ENCODE peak calls at places on chromosomes 7 and 10, in five cellular contexts. U is epithelial cell of esophagus; N is LoVo; Y is GM04504; Z is activated naive CD4-positive, alpha-beta T cell treated with anti-CD3 and anti-CD28 coated beads for 36 hours. J is an unnamed sample.

GRCh38 chr7:2182461-2182860 is 50.3 kb downstream of the MAD1L1 start:
- DNase-seq in Y (no peak), Z (no peak), N (no peak), U (no peak), J (no peak)

GRCh38 chr7:116863168-116863670 is 832 bp downstream of the CAPZA2 start:
- DNase-seq in U (peak), Z (peak), N (no peak), Y (no peak), J (no peak)

GRCh38 chr10:109861051-109861450 is 62.3 kb downstream of the XPNPEP1 start:
- DNase-seq in U (peak), Z (no peak), N (no peak), Y (no peak), J (no peak)

GRCh38 chr7:158055726-158056510 is 531.7 kb downstream of the PTPRN2 start:
- DNase-seq in Y (no peak), Z (no peak), N (no peak), U (no peak), J (no peak)

GRCh38 chr10:80407836-80408197 is 534 bp upstream of the PRXL2A start:
- DNase-seq in Z (peak), Y (no peak), N (peak), U (peak), J (no peak)

GRCh38 chr10:120455606-120456005 is 1.4 kb upstream of the PLPP4 start:
- DNase-seq in Z (no peak), N (no peak), Y (no peak), U (no peak), J (no peak)

GRCh38 chr7:2617710-2617975 is 14.1 kb upstream of the TTYH3 start:
- DNase-seq in U (no peak), Z (no peak), N (no peak), Y (no peak), J (no peak)

GRCh38 chr10:7084255-7085005 is 326.4 kb downstream of the SFMBT2 start:
- DNase-seq in U (no peak), Z (no peak), Y (no peak), N (no peak), J (no peak)

GRCh38 chr7:138247568-138248328 is 171.5 kb downstream of the AKR1D1 start:
- DNase-seq in Z (no peak), N (no peak), U (no peak), Y (no peak), J (no peak)

GRCh38 chr7:91034459-91035368 is 229.5 kb upstream of the FZD1 start:
- DNase-seq in Y (peak), Z (peak), N (peak), U (peak), J (peak)

GRCh38 chr10:132164801-132165278 is 21.9 kb upstream of the DPYSL4 start:
- DNase-seq in U (no peak), Y (no peak), N (no peak), Z (no peak), J (no peak)

GRCh38 chr10:77636967-77637473 is 588 bp downstream of the KCNMA1 start:
- DNase-seq in Y (no peak), Z (no peak), N (no peak), U (peak), J (no peak)

GRCh38 chr10:69738858-69739435 is 62.8 kb upstream of the COL13A1 start:
- DNase-seq in U (no peak), N (no peak), Y (no peak), Z (no peak), J (no peak)

GRCh38 chr10:71998840-71999194 is 34.6 kb downstream of the CHST3 start:
- DNase-seq in Z (no peak), Y (peak), N (no peak), U (peak), J (no peak)

GRCh38 chr7:134879815-134880475 is 100.5 kb downstream of the CALD1 start:
- DNase-seq in U (no peak), Z (no peak), Y (no peak), N (no peak), J (no peak)

GRCh38 chr7:88967432-88967831 is 171.9 kb upstream of the TEX47 start:
- DNase-seq in N (no peak), U (no peak), Y (no peak), Z (no peak), J (no peak)

J was measured in AG04450.